ENCODE peak calls at places on chromosomes 4 and X, in ten cellular contexts. H is ovary, K is neuronal stem cell, M is tibial nerve, F is IMR-90, N is mucosa of descending colon, J is A549, V is fibroblast of lung, Z is MM.1S, W is astrocyte. A is an unnamed sample.

GRCh38 chrX:50638123-50638522 is 167.5 kb upstream of the DGKK start:
- DNase-seq in M (no peak), H (no peak), W (no peak), N (no peak), K (no peak), F (no peak), Z (no peak), V (peak; percentile 20), J (no peak), A (no peak)

GRCh38 chr4:177369372-177369771 is 59.7 kb downstream of the NEIL3 start:
- DNase-seq in N (no peak), V (peak; percentile 96), J (no peak), M (no peak), Z (no peak), W (peak; percentile 96), H (no peak), K (no peak), F (peak; percentile 91), A (no peak)

GRCh38 chr4:129429566-129430339 is 333.8 kb downstream of the C4orf33 start:
- DNase-seq in K (no peak), J (no peak), M (no peak), N (no peak), F (no peak), H (no peak), V (peak; percentile 1), Z (no peak), W (no peak), A (no peak)

GRCh38 chrX:42096262-42096939 is 173.0 kb upstream of the CASK start:
- DNase-seq in M (no peak), W (peak; percentile 97), N (no peak), J (peak; percentile 77), H (peak; percentile 51), V (peak; percentile 97), Z (no peak), F (peak; percentile 96), K (no peak), A (no peak)

GRCh38 chrX:19670854-19671620 is 155.7 kb upstream of the MAP3K15 start:
- DNase-seq in H (peak; percentile 39), J (peak; percentile 87), Z (no peak), V (peak; percentile 84), M (peak; percentile 29), K (peak; percentile 11), N (peak; percentile 61), W (peak; percentile 77), F (peak; percentile 79), A (no peak)

GRCh38 chr4:106659386-106659785 is 290.8 kb upstream of the GIMD1 start:
- DNase-seq in K (no peak), W (no peak), F (no peak), N (no peak), Z (no peak), V (no peak), H (no peak), J (no peak), M (no peak), A (no peak)

GRCh38 chrX:39814391-39814790 is 283.4 kb downstream of the BCOR start:
- DNase-seq in W (no peak), V (no peak), M (peak; percentile 19), N (peak; percentile 55), K (no peak), J (peak; percentile 38), F (peak; percentile 23), Z (peak; percentile 22), H (no peak), A (peak; percentile 43)

GRCh38 chr4:163395758-163396157 is 52.1 kb downstream of the NPY5R start:
- DNase-seq in Z (peak; percentile 54), F (no peak), N (no peak), K (no peak), H (no peak), W (no peak), J (no peak), M (no peak), V (no peak), A (no peak)

GRCh38 chr4:4585012-4585670 is 43.3 kb upstream of the STX18 start:
- DNase-seq in M (no peak), V (peak; percentile 80), K (no peak), Z (no peak), N (no peak), W (peak; percentile 75), J (no peak), F (peak; percentile 82), H (no peak), A (no peak)

GRCh38 chr4:140426610-140427103 is 791 bp downstream of the CLGN start:
- DNase-seq in W (no peak), H (no peak), N (no peak), F (no peak), K (peak; percentile 2), Z (peak; percentile 41), J (no peak), V (no peak), M (no peak), A (no peak)

GRCh38 chr4:19497692-19498091 is 754.0 kb upstream of the SLIT2 start:
- DNase-seq in N (no peak), F (no peak), V (no peak), H (no peak), Z (no peak), K (no peak), M (no peak), W (no peak), J (no peak), A (no peak)

GRCh38 chrX:39638526-39638925 is 459.2 kb downstream of the BCOR start:
- DNase-seq in N (no peak), F (no peak), Z (no peak), V (no peak), K (no peak), W (no peak), M (no peak), J (no peak), H (no peak), A (no peak)

GRCh38 chrX:120358687-120359086 is 3.2 kb upstream of the ATP1B4 start:
- DNase-seq in H (no peak), Z (no peak), V (peak; percentile 63), F (no peak), W (peak; percentile 38), M (no peak), J (no peak), N (no peak), K (no peak), A (no peak)

GRCh38 chrX:101759000-101759399 is 99.3 kb upstream of the ARMCX2 start:
- DNase-seq in J (peak; percentile 38), M (peak; percentile 57), K (peak; percentile 52), H (no peak), N (peak; percentile 49), V (peak; percentile 49), F (peak; percentile 49), Z (peak; percentile 43), W (peak; percentile 16), A (peak; percentile 1)

DNA sequence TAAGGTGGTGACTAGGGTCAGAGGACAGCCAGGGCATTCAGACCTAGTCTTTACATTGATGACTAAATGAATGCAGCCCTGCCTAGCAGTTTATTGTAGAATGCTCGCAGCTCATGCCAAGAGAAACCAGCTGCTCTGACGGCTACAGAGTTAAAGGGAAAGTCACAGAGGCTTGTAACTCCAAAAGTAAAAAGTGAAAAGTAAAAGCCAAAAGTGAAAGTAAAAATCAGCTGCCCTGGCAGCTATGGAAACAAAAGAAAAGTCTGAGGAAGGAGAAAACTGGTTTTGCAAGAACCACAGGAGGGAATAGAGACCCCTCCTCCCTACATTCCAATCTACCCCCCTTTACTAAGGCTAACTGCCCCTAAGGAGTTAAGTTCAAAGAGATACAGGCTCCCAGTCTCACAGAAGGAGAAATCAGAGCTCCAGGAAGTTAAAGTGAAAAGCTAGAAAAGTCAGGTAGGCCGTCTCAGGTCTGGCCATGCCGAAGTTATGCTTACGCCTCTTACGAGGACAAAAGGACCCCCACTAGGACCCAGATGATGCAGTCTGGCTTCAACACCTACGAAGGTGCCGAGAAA is 6.0 kb downstream of the GAGE10 start:
- DNase-seq in J (no peak), F (peak; percentile 22), H (no peak), W (peak; percentile 4), N (peak; percentile 55), Z (no peak), V (peak; percentile 13), K (no peak), M (no peak), A (peak; percentile 1)
- H3K4me3 ChIP-seq in J (no peak overlapping the region), F (peak overlapping the region; percentile 7), H (peak overlapping the region; percentile 36), W (peak overlapping the region; percentile 46), N (no peak overlapping the region), Z (no peak overlapping the region), V (peak overlapping the region; percentile 27), K (no peak overlapping the region), M (peak overlapping the region; percentile 19), A (peak overlapping the region; percentile 67)

DNA sequence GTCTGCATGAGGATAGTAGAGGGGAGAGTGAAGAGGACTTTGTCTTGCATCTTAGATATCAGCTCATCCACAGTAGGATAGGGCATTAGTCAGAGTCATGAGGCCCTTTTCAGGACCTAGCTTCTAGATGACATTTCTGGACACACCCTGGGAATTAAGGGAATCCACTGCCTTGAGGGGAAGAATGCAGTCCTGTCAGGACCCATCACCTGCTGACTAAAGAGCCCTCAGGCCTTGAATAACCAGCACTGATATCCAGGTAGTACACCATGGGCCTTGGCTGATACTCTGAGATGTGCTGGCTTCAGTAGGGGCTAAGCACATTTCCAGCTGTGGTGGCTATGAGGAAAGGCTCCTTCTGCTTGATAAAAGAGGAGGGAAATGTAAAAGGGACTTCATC is 134.4 kb downstream of the EDA2R start:
- DNase-seq in K (no peak), W (no peak), Z (no peak), F (no peak), N (no peak), J (no peak), H (no peak), M (no peak), V (no peak), A (no peak)
- H3K9me3 ChIP-seq in K (no peaks in the 10 kb centered on the region), W (no peaks in the 10 kb centered on the region), Z (no peaks in the 10 kb centered on the region), F (no peaks in the 10 kb centered on the region), N (no peaks in the 10 kb centered on the region), J (no peaks in the 10 kb centered on the region), H (no peaks in the 10 kb centered on the region), M (no peaks in the 10 kb centered on the region), V (no peaks in the 10 kb centered on the region), A (no peaks in the 10 kb centered on the region)

DNA sequence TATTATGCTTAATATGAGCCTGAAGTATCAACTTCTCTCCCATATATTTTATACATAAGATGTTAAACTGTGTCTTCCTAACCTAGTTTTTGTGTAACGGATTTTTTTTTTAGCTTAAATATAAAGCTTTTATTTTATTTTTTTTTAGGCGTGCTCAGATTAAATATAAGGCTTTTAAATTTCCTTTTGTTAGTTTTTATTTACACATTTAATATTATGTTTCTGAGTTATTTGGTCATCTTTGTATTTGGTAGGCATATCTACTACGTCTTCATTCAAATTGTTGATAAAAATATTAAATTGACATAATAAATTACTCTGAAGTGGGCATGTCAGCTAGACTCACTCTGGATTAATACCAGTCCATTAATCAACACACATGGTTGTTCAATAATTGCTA is 4.2 kb downstream of the SLAIN2 start:
- DNase-seq in F (no peak), V (no peak), M (no peak), N (no peak), W (no peak), Z (no peak), K (no peak), H (no peak), J (no peak), A (no peak)
- H3K4me1 ChIP-seq in F (peaks cover 6% of the 10 kb centered on the region), V (peaks cover 4% of the 10 kb centered on the region), M (no peaks in the 10 kb centered on the region), N (peaks cover 8% of the 10 kb centered on the region), W (peaks cover 13% of the 10 kb centered on the region), Z (peaks cover 10% of the 10 kb centered on the region), K (peaks cover 3% of the 10 kb centered on the region), H (peaks cover 6% of the 10 kb centered on the region), J (peaks cover 24% of the 10 kb centered on the region), A (peaks cover 60% of the 10 kb centered on the region)

DNA sequence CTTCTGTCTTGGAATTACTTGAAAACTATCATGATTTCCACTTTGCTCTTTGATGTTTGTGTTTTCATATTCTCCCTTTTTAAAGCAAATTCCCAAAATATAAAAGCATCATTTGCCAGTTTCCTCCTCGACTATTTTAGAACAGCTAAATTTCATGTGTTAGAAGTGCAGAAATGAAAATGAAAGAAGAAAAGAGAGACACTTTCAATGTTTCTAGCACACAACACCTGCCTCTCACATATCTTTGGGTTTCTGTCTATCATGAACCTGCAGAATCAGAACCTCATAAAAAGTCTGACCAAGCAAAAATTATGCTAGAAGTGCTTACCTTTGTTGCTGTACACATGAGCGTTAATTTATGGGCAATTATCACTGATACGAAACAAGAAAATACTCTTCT is 1.9 kb upstream of the NEUROG2 start:
- DNase-seq in H (no peak), V (no peak), M (no peak), W (no peak), K (no peak), F (no peak), J (no peak), N (no peak), Z (peak; percentile 64), A (no peak)
- H3K4me3 ChIP-seq in H (no peak overlapping the region), V (no peak overlapping the region), M (no peak overlapping the region), W (no peak overlapping the region), K (no peak overlapping the region), F (no peak overlapping the region), J (no peak overlapping the region), N (no peak overlapping the region), Z (peak overlapping the region; percentile 71), A (no peak overlapping the region)